ENCODE peak calls at places on chromosomes 1 and 21, in nine cellular contexts. One of them, this sample, is unnamed.

GRCh38 chr1:201261771-201262547 is 21.3 kb upstream of the PKP1 start:
- DNase-seq in GM12865: no peak
- DNase-seq in AG09309: no peak
- DNase-seq in ascending aorta: no peak
- DNase-seq in endodermal cell: peak
- DNase-seq in GM23338: no peak
- DNase-seq in suprapubic skin: peak
- DNase-seq in Calu3: no peak
- DNase-seq in upper lobe of left lung: no peak
- DNase-seq in this sample: no peak

GRCh38 chr1:100188617-100189016 is 10.6 kb upstream of the LRRC39 start:
- DNase-seq in AG09309: peak
- DNase-seq in GM23338: no peak
- DNase-seq in ascending aorta: no peak
- DNase-seq in suprapubic skin: no peak
- DNase-seq in GM12865: peak
- DNase-seq in endodermal cell: no peak
- DNase-seq in upper lobe of left lung: no peak
- DNase-seq in Calu3: no peak
- DNase-seq in this sample: no peak

GRCh38 chr1:175072131-175072941 is 4.7 kb downstream of the TNN start:
- DNase-seq in suprapubic skin: no peak
- DNase-seq in endodermal cell: peak
- DNase-seq in GM12865: peak
- DNase-seq in ascending aorta: no peak
- DNase-seq in upper lobe of left lung: no peak
- DNase-seq in GM23338: peak
- DNase-seq in AG09309: peak
- DNase-seq in Calu3: no peak
- DNase-seq in this sample: no peak

GRCh38 chr1:162285149-162285561 is 91.5 kb downstream of the SPATA46 start:
- DNase-seq in endodermal cell: no peak
- DNase-seq in ascending aorta: no peak
- DNase-seq in AG09309: no peak
- DNase-seq in GM12865: no peak
- DNase-seq in suprapubic skin: no peak
- DNase-seq in upper lobe of left lung: peak
- DNase-seq in Calu3: peak
- DNase-seq in GM23338: peak
- DNase-seq in this sample: no peak

GRCh38 chr21:39712976-39713375 is 32.0 kb upstream of the IGSF5 start:
- DNase-seq in Calu3: peak
- DNase-seq in suprapubic skin: no peak
- DNase-seq in ascending aorta: no peak
- DNase-seq in GM12865: no peak
- DNase-seq in GM23338: peak
- DNase-seq in endodermal cell: peak
- DNase-seq in upper lobe of left lung: no peak
- DNase-seq in AG09309: no peak
- DNase-seq in this sample: no peak

GRCh38 chr1:16920951-16921350 is 780 bp upstream of the CROCC start:
- DNase-seq in Calu3: no peak
- DNase-seq in endodermal cell: no peak
- DNase-seq in ascending aorta: no peak
- DNase-seq in suprapubic skin: no peak
- DNase-seq in GM23338: no peak
- DNase-seq in upper lobe of left lung: no peak
- DNase-seq in AG09309: no peak
- DNase-seq in GM12865: no peak
- DNase-seq in this sample: no peak

GRCh38 chr1:23745515-23745914 is 2.2 kb downstream of the ELOA start:
- DNase-seq in GM12865: peak
- DNase-seq in upper lobe of left lung: no peak
- DNase-seq in AG09309: no peak
- DNase-seq in Calu3: no peak
- DNase-seq in ascending aorta: no peak
- DNase-seq in endodermal cell: no peak
- DNase-seq in suprapubic skin: no peak
- DNase-seq in GM23338: peak
- DNase-seq in this sample: no peak

GRCh38 chr1:2380816-2381591 is 10.3 kb downstream of the MORN1 start:
- DNase-seq in AG09309: no peak
- DNase-seq in upper lobe of left lung: no peak
- DNase-seq in GM23338: no peak
- DNase-seq in ascending aorta: no peak
- DNase-seq in endodermal cell: no peak
- DNase-seq in suprapubic skin: no peak
- DNase-seq in Calu3: no peak
- DNase-seq in GM12865: no peak
- DNase-seq in this sample: no peak

GRCh38 chr1:199551967-199552565 is 475.4 kb upstream of the NR5A2 start:
- DNase-seq in upper lobe of left lung: no peak
- DNase-seq in ascending aorta: no peak
- DNase-seq in GM12865: peak
- DNase-seq in Calu3: peak
- DNase-seq in suprapubic skin: no peak
- DNase-seq in AG09309: peak
- DNase-seq in endodermal cell: peak
- DNase-seq in GM23338: peak
- DNase-seq in this sample: no peak

GRCh38 chr1:210600421-210601195 is 271.9 kb downstream of the HHAT start:
- DNase-seq in Calu3: no peak
- DNase-seq in upper lobe of left lung: no peak
- DNase-seq in suprapubic skin: no peak
- DNase-seq in ascending aorta: no peak
- DNase-seq in AG09309: peak
- DNase-seq in endodermal cell: no peak
- DNase-seq in GM23338: no peak
- DNase-seq in GM12865: no peak
- DNase-seq in this sample: no peak

GRCh38 chr1:3630161-3630611 is 5.4 kb downstream of the TPRG1L start:
- DNase-seq in suprapubic skin: no peak
- DNase-seq in GM12865: no peak
- DNase-seq in upper lobe of left lung: no peak
- DNase-seq in ascending aorta: no peak
- DNase-seq in Calu3: no peak
- DNase-seq in AG09309: no peak
- DNase-seq in endodermal cell: no peak
- DNase-seq in GM23338: no peak
- DNase-seq in this sample: no peak

GRCh38 chr1:226908419-226908818 is 31.7 kb upstream of the COQ8A start:
- DNase-seq in suprapubic skin: no peak
- DNase-seq in AG09309: no peak
- DNase-seq in upper lobe of left lung: no peak
- DNase-seq in endodermal cell: no peak
- DNase-seq in Calu3: no peak
- DNase-seq in GM12865: no peak
- DNase-seq in GM23338: no peak
- DNase-seq in ascending aorta: no peak
- DNase-seq in this sample: no peak

GRCh38 chr1:226916497-226916896 is 23.6 kb upstream of the COQ8A start:
- DNase-seq in upper lobe of left lung: no peak
- DNase-seq in suprapubic skin: no peak
- DNase-seq in endodermal cell: no peak
- DNase-seq in GM12865: no peak
- DNase-seq in GM23338: no peak
- DNase-seq in Calu3: no peak
- DNase-seq in ascending aorta: no peak
- DNase-seq in AG09309: no peak
- DNase-seq in this sample: no peak

GRCh38 chr1:226915672-226915995 is 24.5 kb upstream of the COQ8A start:
- DNase-seq in endodermal cell: no peak
- DNase-seq in upper lobe of left lung: no peak
- DNase-seq in suprapubic skin: no peak
- DNase-seq in GM12865: peak
- DNase-seq in GM23338: no peak
- DNase-seq in AG09309: no peak
- DNase-seq in ascending aorta: no peak
- DNase-seq in Calu3: no peak
- DNase-seq in this sample: no peak

GRCh38 chr1:226908913-226909312 is 31.2 kb upstream of the COQ8A start:
- DNase-seq in AG09309: no peak
- DNase-seq in GM23338: peak
- DNase-seq in endodermal cell: no peak
- DNase-seq in ascending aorta: no peak
- DNase-seq in suprapubic skin: no peak
- DNase-seq in upper lobe of left lung: no peak
- DNase-seq in Calu3: no peak
- DNase-seq in GM12865: no peak
- DNase-seq in this sample: no peak

DNA sequence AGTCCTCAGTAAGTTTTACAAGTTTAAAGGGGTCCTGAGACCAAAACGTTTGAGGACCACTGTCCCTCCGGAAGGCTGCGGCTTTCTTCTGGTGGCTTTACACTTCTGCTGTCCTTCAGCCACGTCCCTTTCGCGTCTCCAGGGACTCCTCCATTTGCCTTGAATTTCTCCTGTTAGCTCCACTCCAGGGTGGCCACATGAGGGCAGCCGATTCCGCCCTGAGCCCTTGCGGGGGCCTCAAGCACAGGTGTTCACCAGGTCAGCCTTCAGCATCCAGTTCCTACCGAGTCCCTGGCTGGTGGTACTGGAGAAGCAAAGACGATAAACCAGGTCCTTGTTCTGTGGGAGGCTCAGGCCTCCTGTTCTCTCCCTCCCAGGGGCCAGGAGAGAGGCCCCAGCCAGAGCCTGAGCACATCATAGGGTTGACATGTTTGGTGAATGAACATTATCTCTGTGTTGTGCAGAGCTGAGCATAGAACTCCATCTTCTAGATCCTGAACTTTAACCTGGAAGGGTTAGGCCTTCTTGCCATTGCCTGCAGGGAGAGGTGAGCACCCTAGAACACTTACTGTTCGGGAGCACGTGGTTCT is 27.4 kb upstream of the COQ8A start:
- DNase-seq in ascending aorta: no peak
- DNase-seq in Calu3: peak
- DNase-seq in upper lobe of left lung: peak
- DNase-seq in GM12865: peak
- DNase-seq in AG09309: no peak
- DNase-seq in GM23338: peak
- DNase-seq in suprapubic skin: no peak
- DNase-seq in endodermal cell: peak
- DNase-seq in this sample: no peak
- TF ChIP-seq CTCF in ascending aorta: peak
- TF ChIP-seq CTCF in Calu3: peak
- TF ChIP-seq CTCF in upper lobe of left lung: peak
- TF ChIP-seq CTCF in GM12865: peak
- TF ChIP-seq CTCF in AG09309: peak
- TF ChIP-seq CTCF in GM23338: peak
- TF ChIP-seq CTCF in suprapubic skin: no peak
- TF ChIP-seq CTCF in endodermal cell: peak
- TF ChIP-seq CTCF in this sample: peak

DNA sequence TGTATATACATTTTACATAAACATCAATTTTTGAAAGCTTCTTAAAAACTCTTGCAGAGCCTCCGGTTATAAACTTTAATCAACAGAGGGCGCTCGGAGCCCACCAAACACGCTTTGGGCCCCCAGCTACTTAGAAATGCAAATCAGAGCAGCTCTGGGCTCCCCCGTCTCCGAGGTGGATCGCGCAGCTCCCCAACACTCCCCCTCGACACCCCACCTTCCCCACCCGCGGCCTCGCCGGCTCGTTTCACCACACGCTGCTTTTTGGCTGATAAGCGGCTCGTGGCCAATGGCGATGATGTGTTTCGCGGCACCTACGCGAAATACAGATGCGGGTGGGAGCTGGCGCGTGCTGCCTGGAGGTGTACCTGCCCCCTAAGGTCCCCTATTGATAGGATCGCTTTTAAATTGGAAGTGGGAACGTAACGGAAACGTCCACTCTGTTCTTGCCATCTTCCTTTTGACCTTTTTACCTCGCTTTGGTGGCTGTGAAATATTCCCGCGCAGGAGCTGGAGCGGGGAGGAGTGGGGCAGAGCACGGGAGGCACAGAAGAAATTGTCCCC is 1.6 kb upstream of the KIF26B start:
- DNase-seq in upper lobe of left lung: peak
- DNase-seq in GM12865: peak
- DNase-seq in suprapubic skin: no peak
- DNase-seq in ascending aorta: no peak
- DNase-seq in AG09309: no peak
- DNase-seq in GM23338: peak
- DNase-seq in endodermal cell: peak
- DNase-seq in Calu3: peak
- DNase-seq in this sample: peak
- TF ChIP-seq CTCF in upper lobe of left lung: peak
- TF ChIP-seq CTCF in GM12865: peak
- TF ChIP-seq CTCF in suprapubic skin: peak
- TF ChIP-seq CTCF in ascending aorta: peak
- TF ChIP-seq CTCF in AG09309: peak
- TF ChIP-seq CTCF in GM23338: peak
- TF ChIP-seq CTCF in endodermal cell: peak
- TF ChIP-seq CTCF in Calu3: peak
- TF ChIP-seq CTCF in this sample: peak

DNA sequence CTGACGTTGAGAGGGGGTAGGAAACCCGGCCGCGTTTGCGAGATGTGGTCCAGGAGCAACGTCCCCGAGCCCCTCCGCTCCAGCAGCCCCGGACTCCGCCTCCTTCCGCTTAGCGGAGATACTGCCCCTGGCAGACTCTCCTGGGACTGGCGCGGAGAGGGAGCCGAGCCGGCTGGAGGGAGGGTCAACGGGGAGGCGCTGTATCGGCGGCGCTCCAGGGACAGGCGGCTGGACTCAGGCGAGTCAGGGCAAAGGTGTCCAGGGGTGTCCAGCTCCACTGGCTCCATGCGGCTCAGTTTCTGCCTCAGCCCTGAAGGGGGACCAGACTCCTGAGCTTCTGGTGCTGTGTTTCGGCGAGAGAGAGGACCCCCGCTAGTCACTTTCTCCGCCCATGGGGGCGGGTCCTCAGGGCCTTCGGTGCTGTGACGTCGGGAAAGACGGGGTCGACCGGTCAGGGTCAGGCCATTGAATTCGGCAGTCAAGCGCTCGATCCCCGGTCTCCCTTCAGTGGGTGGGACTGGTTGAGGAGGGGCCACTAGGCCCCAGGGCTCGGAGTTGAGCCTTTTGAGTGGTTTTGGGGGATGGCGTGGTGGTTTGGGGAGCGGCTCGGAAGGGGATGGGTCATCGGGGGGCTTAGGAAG is 2.8 kb upstream of the LIX1L start:
- DNase-seq in suprapubic skin: peak
- DNase-seq in GM23338: peak
- DNase-seq in upper lobe of left lung: peak
- DNase-seq in Calu3: peak
- DNase-seq in ascending aorta: peak
- DNase-seq in GM12865: peak
- DNase-seq in endodermal cell: peak
- DNase-seq in AG09309: no peak
- DNase-seq in this sample: peak
- TF ChIP-seq CTCF in suprapubic skin: no peak
- TF ChIP-seq CTCF in GM23338: no peak
- TF ChIP-seq CTCF in upper lobe of left lung: peak
- TF ChIP-seq CTCF in Calu3: no peak
- TF ChIP-seq CTCF in ascending aorta: no peak
- TF ChIP-seq CTCF in GM12865: no peak
- TF ChIP-seq CTCF in endodermal cell: peak
- TF ChIP-seq CTCF in AG09309: no peak
- TF ChIP-seq CTCF in this sample: peak

DNA sequence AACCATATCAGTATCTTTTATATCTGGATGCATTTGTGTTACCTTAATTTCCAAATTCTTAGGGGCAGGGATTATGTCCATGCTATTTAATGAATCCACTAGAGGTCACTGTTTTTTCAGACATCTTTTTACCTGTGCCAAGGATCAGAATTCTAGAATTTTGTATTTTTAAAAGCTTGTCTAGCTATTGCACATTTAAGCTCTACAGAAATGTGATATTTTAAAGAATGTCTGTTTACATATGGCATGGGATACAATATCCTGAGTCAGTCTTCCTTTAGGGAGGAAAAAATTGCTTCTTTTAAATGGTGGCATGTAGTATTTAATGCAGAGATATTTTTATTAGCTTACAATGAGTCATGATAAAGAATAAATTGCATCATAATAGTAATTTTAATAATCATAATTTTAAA is 11.3 kb downstream of the RPAP2 start:
- DNase-seq in endodermal cell: no peak
- DNase-seq in upper lobe of left lung: no peak
- DNase-seq in Calu3: no peak
- DNase-seq in AG09309: no peak
- DNase-seq in ascending aorta: no peak
- DNase-seq in GM12865: peak
- DNase-seq in suprapubic skin: no peak
- DNase-seq in GM23338: peak
- DNase-seq in this sample: no peak
- TF ChIP-seq CTCF in endodermal cell: peak
- TF ChIP-seq CTCF in upper lobe of left lung: peak
- TF ChIP-seq CTCF in Calu3: no peak
- TF ChIP-seq CTCF in AG09309: peak
- TF ChIP-seq CTCF in ascending aorta: peak
- TF ChIP-seq CTCF in GM12865: peak
- TF ChIP-seq CTCF in suprapubic skin: peak
- TF ChIP-seq CTCF in GM23338: peak
- TF ChIP-seq CTCF in this sample: peak